ENCODE peak calls at places on chromosome 7, in five cellular contexts. One of them, this sample, is unnamed.

GRCh38 chr7:79709574-79710409 is 256.3 kb upstream of the MAGI2 start:
- DNase-seq in NT2/D1: no peak
- DNase-seq in H1: no peak
- DNase-seq in HepG2: no peak
- DNase-seq in GM12878: no peak
- DNase-seq in this sample: peak

GRCh38 chr7:73937014-73937413 is 76.1 kb downstream of the TMEM270 start:
- DNase-seq in NT2/D1: no peak
- DNase-seq in H1: no peak
- DNase-seq in HepG2: no peak
- DNase-seq in GM12878: no peak
- DNase-seq in this sample: no peak

GRCh38 chr7:28708033-28708451 is 250.1 kb downstream of the TRIL start:
- DNase-seq in NT2/D1: no peak
- DNase-seq in H1: no peak
- DNase-seq in HepG2: no peak
- DNase-seq in GM12878: no peak
- DNase-seq in this sample: peak

GRCh38 chr7:23020742-23021401 is 6.9 kb upstream of the HYCC1 start:
- DNase-seq in NT2/D1: no peak
- DNase-seq in H1: no peak
- DNase-seq in HepG2: no peak
- DNase-seq in GM12878: no peak
- DNase-seq in this sample: no peak

GRCh38 chr7:152949790-152950189 is 190.2 kb downstream of the ACTR3B start:
- DNase-seq in NT2/D1: no peak
- DNase-seq in H1: no peak
- DNase-seq in HepG2: no peak
- DNase-seq in GM12878: no peak
- DNase-seq in this sample: no peak

GRCh38 chr7:27194641-27195379 is 5.1 kb downstream of the HOXA13 start:
- DNase-seq in NT2/D1: no peak
- DNase-seq in H1: peak
- DNase-seq in HepG2: no peak
- DNase-seq in GM12878: no peak
- DNase-seq in this sample: no peak

GRCh38 chr7:150476819-150477631 is 26.6 kb downstream of the GIMAP8 start:
- DNase-seq in NT2/D1: no peak
- DNase-seq in H1: no peak
- DNase-seq in HepG2: no peak
- DNase-seq in GM12878: no peak
- DNase-seq in this sample: no peak

GRCh38 chr7:2200584-2200980 is 32.2 kb downstream of the MAD1L1 start:
- DNase-seq in NT2/D1: no peak
- DNase-seq in H1: no peak
- DNase-seq in HepG2: no peak
- DNase-seq in GM12878: no peak
- DNase-seq in this sample: no peak

GRCh38 chr7:82443044-82443800 is at the start of gene CACNA2D1:
- DNase-seq in NT2/D1: no peak
- DNase-seq in H1: peak
- DNase-seq in HepG2: no peak
- DNase-seq in GM12878: no peak
- DNase-seq in this sample: peak

GRCh38 chr7:156954941-156955340 is 5.4 kb downstream of the NOM1 start:
- DNase-seq in NT2/D1: no peak
- DNase-seq in H1: no peak
- DNase-seq in HepG2: no peak
- DNase-seq in GM12878: no peak
- DNase-seq in this sample: no peak

GRCh38 chr7:88092676-88092999 is 127.2 kb downstream of the SRI start:
- DNase-seq in NT2/D1: no peak
- DNase-seq in H1: no peak
- DNase-seq in HepG2: no peak
- DNase-seq in GM12878: no peak
- DNase-seq in this sample: no peak

GRCh38 chr7:18771834-18772566 is 276.5 kb downstream of the HDAC9 start:
- DNase-seq in NT2/D1: no peak
- DNase-seq in H1: no peak
- DNase-seq in HepG2: no peak
- DNase-seq in GM12878: no peak
- DNase-seq in this sample: no peak

GRCh38 chr7:28038175-28038855 is 142.3 kb downstream of the JAZF1 start:
- DNase-seq in NT2/D1: no peak
- DNase-seq in H1: no peak
- DNase-seq in HepG2: no peak
- DNase-seq in GM12878: no peak
- DNase-seq in this sample: no peak

GRCh38 chr7:43201912-43202311 is 89.5 kb downstream of the HECW1 start:
- DNase-seq in NT2/D1: no peak
- DNase-seq in H1: no peak
- DNase-seq in HepG2: no peak
- DNase-seq in GM12878: no peak
- DNase-seq in this sample: no peak

GRCh38 chr7:47720141-47720906 is 138.4 kb upstream of the TNS3 start:
- DNase-seq in NT2/D1: no peak
- DNase-seq in H1: no peak
- DNase-seq in HepG2: no peak
- DNase-seq in GM12878: no peak
- DNase-seq in this sample: no peak

GRCh38 chr7:16609842-16610450 is 35.6 kb downstream of the ANKMY2 start:
- DNase-seq in NT2/D1: no peak
- DNase-seq in H1: no peak
- DNase-seq in HepG2: peak
- DNase-seq in GM12878: no peak
- DNase-seq in this sample: no peak

GRCh38 chr7:135877799-135878198 is 99.4 kb downstream of the MTPN start:
- DNase-seq in NT2/D1: no peak
- DNase-seq in H1: no peak
- DNase-seq in HepG2: no peak
- DNase-seq in GM12878: peak
- DNase-seq in this sample: no peak

GRCh38 chr7:4837041-4837813 is 24.6 kb downstream of the PAPOLB start:
- DNase-seq in NT2/D1: no peak
- DNase-seq in H1: no peak
- DNase-seq in HepG2: no peak
- DNase-seq in GM12878: no peak
- DNase-seq in this sample: no peak

GRCh38 chr7:80014507-80014906 is 120.1 kb upstream of the GNAI1 start:
- DNase-seq in NT2/D1: no peak
- DNase-seq in H1: no peak
- DNase-seq in HepG2: no peak
- DNase-seq in GM12878: no peak
- DNase-seq in this sample: peak

DNA sequence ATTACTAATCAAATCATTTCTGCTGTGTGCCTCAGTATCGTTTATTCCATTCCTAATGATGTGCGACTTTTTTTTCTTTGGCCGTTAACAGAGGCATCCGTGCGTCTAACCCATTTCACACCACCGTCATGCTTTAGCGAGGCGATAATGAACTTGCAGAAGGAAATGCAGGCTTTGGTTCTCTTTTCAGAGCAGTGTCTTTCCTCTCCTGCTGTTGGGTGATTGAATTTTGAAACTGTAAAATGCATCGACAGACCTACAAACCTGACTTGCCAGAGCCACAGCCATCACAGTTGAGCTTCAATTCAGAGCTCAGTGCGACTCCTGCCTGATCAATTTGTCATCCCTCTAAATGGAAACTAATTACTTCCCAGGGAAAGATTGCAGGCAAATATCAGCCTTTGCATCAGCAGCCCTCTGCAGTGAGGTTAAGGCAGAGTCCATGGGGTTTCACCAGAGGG is 486.0 kb upstream of the GALNT17 start:
- DNase-seq in NT2/D1: no peak
- DNase-seq in H1: no peak
- DNase-seq in HepG2: no peak
- DNase-seq in GM12878: no peak
- DNase-seq in this sample: no peak
- TF ChIP-seq SUZ12 in NT2/D1: no peak
- TF ChIP-seq SUZ12 in H1: no peak
- TF ChIP-seq SUZ12 in HepG2: no peak
- TF ChIP-seq SUZ12 in GM12878: no peak
- TF ChIP-seq SUZ12 in this sample: no peak

DNA sequence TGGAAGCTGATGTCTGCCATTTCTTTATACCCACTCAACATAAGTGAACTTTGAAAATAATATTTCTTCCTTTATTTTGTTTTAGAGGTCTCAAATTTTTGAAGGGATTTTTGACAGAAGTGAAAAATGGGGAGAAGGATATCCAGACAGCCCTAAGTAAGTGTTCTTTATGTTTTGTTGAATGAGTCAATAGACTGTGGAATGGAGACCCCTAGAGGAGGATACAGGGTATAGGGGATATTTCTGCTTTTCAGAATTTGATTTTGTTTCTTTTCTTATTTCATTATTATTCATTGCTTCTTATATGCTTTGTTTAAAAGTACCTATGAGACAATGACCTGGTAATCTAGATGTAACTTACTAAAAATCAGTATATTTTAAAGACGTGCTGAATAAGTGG is 34.4 kb downstream of the PLEKHA8 start:
- DNase-seq in NT2/D1: peak
- DNase-seq in H1: no peak
- DNase-seq in HepG2: peak
- DNase-seq in GM12878: no peak
- DNase-seq in this sample: peak
- TF ChIP-seq SUZ12 in NT2/D1: no peak
- TF ChIP-seq SUZ12 in H1: no peak
- TF ChIP-seq SUZ12 in HepG2: no peak
- TF ChIP-seq SUZ12 in GM12878: no peak
- TF ChIP-seq SUZ12 in this sample: no peak

GRCh38 chr7:155441856-155442255 is 16.1 kb upstream of the EN2 start:
- DNase-seq in NT2/D1: no peak
- DNase-seq in H1: no peak
- DNase-seq in HepG2: no peak
- DNase-seq in GM12878: no peak
- DNase-seq in this sample: no peak
- TF ChIP-seq SUZ12 in NT2/D1: no peak
- TF ChIP-seq SUZ12 in H1: no peak
- TF ChIP-seq SUZ12 in HepG2: no peak
- TF ChIP-seq SUZ12 in GM12878: no peak
- TF ChIP-seq SUZ12 in this sample: no peak

GRCh38 chr7:99131290-99131689 is 12.6 kb downstream of the SMURF1 start:
- DNase-seq in NT2/D1: no peak
- DNase-seq in H1: no peak
- DNase-seq in HepG2: no peak
- DNase-seq in GM12878: no peak
- DNase-seq in this sample: no peak

GRCh38 chr7:99127636-99128035 is 16.3 kb downstream of the SMURF1 start:
- DNase-seq in NT2/D1: no peak
- DNase-seq in H1: no peak
- DNase-seq in HepG2: no peak
- DNase-seq in GM12878: no peak
- DNase-seq in this sample: no peak

GRCh38 chr7:99129001-99129400 is 14.9 kb downstream of the SMURF1 start:
- DNase-seq in NT2/D1: no peak
- DNase-seq in H1: no peak
- DNase-seq in HepG2: no peak
- DNase-seq in GM12878: no peak
- DNase-seq in this sample: no peak

GRCh38 chr7:99128076-99128950 is 15.6 kb downstream of the SMURF1 start:
- DNase-seq in NT2/D1: no peak
- DNase-seq in H1: no peak
- DNase-seq in HepG2: no peak
- DNase-seq in GM12878: no peak
- DNase-seq in this sample: no peak

DNA sequence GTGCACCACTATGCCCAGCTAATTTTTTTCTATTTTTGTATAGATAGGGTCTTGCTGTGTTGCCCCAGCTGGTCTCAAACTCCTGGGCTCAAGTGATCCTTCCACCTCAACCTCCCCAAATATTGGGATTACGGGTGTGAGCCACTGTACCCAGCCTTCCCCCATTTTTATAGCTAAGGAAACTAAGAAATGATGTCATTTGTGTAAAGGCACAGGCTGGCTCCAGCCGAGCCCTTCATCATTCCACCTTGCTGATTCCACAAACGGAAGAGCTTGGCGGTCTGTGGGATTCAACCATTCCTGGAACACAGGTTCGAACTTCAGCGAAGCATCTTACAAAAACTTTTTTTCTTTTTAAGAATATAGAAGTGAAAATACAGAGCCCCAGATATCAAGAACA is 14.4 kb downstream of the SMURF1 start:
- DNase-seq in NT2/D1: no peak
- DNase-seq in H1: no peak
- DNase-seq in HepG2: no peak
- DNase-seq in GM12878: no peak
- DNase-seq in this sample: no peak
- TF ChIP-seq SUZ12 in NT2/D1: no peak
- TF ChIP-seq SUZ12 in H1: no peak
- TF ChIP-seq SUZ12 in HepG2: no peak
- TF ChIP-seq SUZ12 in GM12878: no peak
- TF ChIP-seq SUZ12 in this sample: no peak

DNA sequence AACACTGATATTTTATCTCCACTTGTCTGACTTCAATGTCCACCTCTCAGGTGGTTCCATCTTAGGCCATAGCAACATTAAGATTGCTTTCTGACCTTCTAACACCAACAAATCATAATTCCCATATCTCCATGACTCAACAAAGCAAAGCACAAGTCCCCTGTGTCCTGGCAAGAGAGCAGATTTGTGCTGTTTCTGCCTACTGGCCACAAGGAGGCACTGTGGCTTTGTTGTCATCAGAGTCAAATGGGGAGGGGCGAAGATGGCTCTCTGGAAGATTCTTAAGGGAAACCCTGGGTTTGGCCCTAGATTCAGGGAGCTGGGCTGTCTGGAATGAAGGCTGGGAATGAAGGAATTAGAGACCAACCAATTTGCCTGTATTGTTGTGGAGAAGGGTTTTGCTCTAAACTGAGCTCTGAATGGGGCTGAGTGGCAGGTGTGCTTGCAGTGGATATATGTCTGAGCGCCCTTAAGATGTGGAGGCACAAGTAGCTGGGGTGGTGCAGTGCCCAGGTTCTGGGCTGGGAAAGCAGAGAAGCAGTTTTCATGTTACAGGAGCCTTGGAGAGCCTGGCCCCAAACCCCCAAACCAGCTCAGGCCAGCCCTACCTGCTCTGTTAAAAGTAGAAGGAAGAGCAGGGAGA is 154.8 kb upstream of the PRSS58 start:
- DNase-seq in NT2/D1: peak
- DNase-seq in H1: peak
- DNase-seq in HepG2: peak
- DNase-seq in GM12878: no peak
- DNase-seq in this sample: peak
- TF ChIP-seq SUZ12 in NT2/D1: no peak
- TF ChIP-seq SUZ12 in H1: no peak
- TF ChIP-seq SUZ12 in HepG2: no peak
- TF ChIP-seq SUZ12 in GM12878: no peak
- TF ChIP-seq SUZ12 in this sample: no peak

GRCh38 chr7:37971491-37971890 is 51.1 kb downstream of the EPDR1 start:
- DNase-seq in NT2/D1: no peak
- DNase-seq in H1: no peak
- DNase-seq in HepG2: no peak
- DNase-seq in GM12878: no peak
- DNase-seq in this sample: no peak
- TF ChIP-seq SUZ12 in NT2/D1: no peak
- TF ChIP-seq SUZ12 in H1: no peak
- TF ChIP-seq SUZ12 in HepG2: no peak
- TF ChIP-seq SUZ12 in GM12878: no peak
- TF ChIP-seq SUZ12 in this sample: no peak